ENCODE peak calls at places on chromosomes 1 and 21, in seven cellular contexts. P is OCI-LY7, T is mucosa of descending colon, F is AG10803, W is left lung, R is fibroblast of pulmonary artery, I is astrocyte of the cerebellum. H is an unnamed sample.

GRCh38 chr1:17259233-17259873 is 10.5 kb downstream of the PADI3 start:
- DNase-seq in P (no peak), T (peak), F (peak), W (peak), R (no peak), I (no peak), H (no peak)

GRCh38 chr1:23149110-23149509 is 19.5 kb downstream of the LUZP1 start:
- DNase-seq in P (no peak), T (no peak), F (no peak), W (no peak), R (no peak), I (no peak), H (no peak)

GRCh38 chr1:16088996-16089395 is 15.5 kb upstream of the FAM131C start:
- DNase-seq in P (no peak), T (no peak), F (peak), W (peak), R (peak), I (peak), H (peak)

GRCh38 chr1:40893946-40894345 is 31.8 kb upstream of the CITED4 start:
- DNase-seq in P (no peak), T (no peak), F (no peak), W (no peak), R (no peak), I (no peak), H (no peak)

GRCh38 chr1:118918230-118918939 is 69.8 kb downstream of the TBX15 start:
- DNase-seq in P (peak), T (no peak), F (no peak), W (no peak), R (no peak), I (no peak), H (no peak)

GRCh38 chr1:14791611-14792010 is 193.1 kb downstream of the KAZN start:
- DNase-seq in P (no peak), T (no peak), F (no peak), W (no peak), R (no peak), I (no peak), H (no peak)

GRCh38 chr1:207918571-207918970 is 7.6 kb upstream of the CD34 start:
- DNase-seq in P (no peak), T (no peak), F (no peak), W (no peak), R (no peak), I (no peak), H (no peak)

GRCh38 chr1:111140680-111140967 is 601 bp downstream of the CEPT1 start:
- DNase-seq in P (peak), T (no peak), F (peak), W (no peak), R (peak), I (peak), H (peak)

GRCh38 chr1:69824932-69825331 is 257.2 kb downstream of the LRRC7 start:
- DNase-seq in P (no peak), T (no peak), F (peak), W (no peak), R (peak), I (peak), H (no peak)

GRCh38 chr1:59046134-59046533 is 250.8 kb upstream of the FGGY start:
- DNase-seq in P (no peak), T (no peak), F (no peak), W (no peak), R (no peak), I (no peak), H (no peak)

GRCh38 chr1:54577612-54578011 is 29.6 kb downstream of the ACOT11 start:
- DNase-seq in P (no peak), T (peak), F (no peak), W (peak), R (peak), I (peak), H (peak)

GRCh38 chr1:245458234-245458633 is 303.4 kb downstream of the KIF26B start:
- DNase-seq in P (no peak), T (no peak), F (peak), W (no peak), R (no peak), I (no peak), H (no peak)

DNA sequence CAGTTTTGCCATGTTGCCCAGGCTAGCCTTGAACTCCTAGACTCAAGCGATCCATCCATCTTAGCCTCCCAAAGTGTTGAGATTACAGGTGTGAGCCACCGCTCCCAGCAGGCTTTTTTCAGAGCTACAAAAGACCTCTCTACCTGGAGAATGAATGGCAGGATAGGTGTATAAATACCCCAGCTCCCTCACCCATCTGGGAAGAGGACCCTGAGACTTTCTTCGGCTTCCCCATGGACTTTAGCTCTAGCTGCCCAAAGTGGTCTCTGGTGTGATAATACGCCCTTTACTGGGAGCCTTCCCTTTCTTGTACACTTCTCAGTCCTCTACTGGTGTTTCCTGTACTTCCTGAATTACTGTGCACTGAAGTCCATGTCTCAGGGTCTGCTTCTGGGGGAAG is 60.6 kb downstream of the PTP4A2 start:
- DNase-seq in P (no peak), T (no peak), F (no peak), W (no peak), R (no peak), I (no peak), H (no peak)
- TF ChIP-seq CTCF in P (no peak), T (no peak), F (no peak), W (no peak), R (no peak), I (no peak), H (no peak)

GRCh38 chr21:14275806-14276205 is 59.8 kb downstream of the RBM11 start:
- DNase-seq in P (no peak), T (no peak), F (no peak), W (no peak), R (no peak), I (no peak), H (no peak)
- H3K4me3 ChIP-seq in P (no peak), T (no peak), F (no peak), W (no peak), R (no peak), I (no peak), H (no peak)

GRCh38 chr1:213600879-213601278 is 386.9 kb upstream of the PROX1 start:
- DNase-seq in P (no peak), T (no peak), F (no peak), W (no peak), R (no peak), I (no peak), H (no peak)

GRCh38 chr1:213604477-213604876 is 383.3 kb upstream of the PROX1 start:
- DNase-seq in P (no peak), T (no peak), F (no peak), W (no peak), R (no peak), I (no peak), H (no peak)

GRCh38 chr1:213605732-213606131 is 382.0 kb upstream of the PROX1 start:
- DNase-seq in P (no peak), T (no peak), F (no peak), W (no peak), R (no peak), I (no peak), H (no peak)

GRCh38 chr1:213603087-213603486 is 384.7 kb upstream of the PROX1 start:
- DNase-seq in P (no peak), T (no peak), F (no peak), W (no peak), R (no peak), I (no peak), H (no peak)

GRCh38 chr1:213606252-213606820 is 381.4 kb upstream of the PROX1 start:
- DNase-seq in P (no peak), T (no peak), F (no peak), W (no peak), R (no peak), I (no peak), H (no peak)
- TF ChIP-seq CTCF in P (no peak), T (no peak), F (no peak), W (no peak), R (no peak), I (no peak), H (no peak)

GRCh38 chr1:168347630-168348029 is 67.0 kb downstream of the TBX19 start:
- DNase-seq in P (no peak), T (no peak), F (no peak), W (no peak), R (no peak), I (no peak), H (no peak)
- H3K4me3 ChIP-seq in P (no peak), T (no peak), F (no peak), W (no peak), R (no peak), I (no peak), H (no peak)

GRCh38 chr1:199675937-199676336 is 351.6 kb upstream of the NR5A2 start:
- DNase-seq in P (no peak), T (no peak), F (no peak), W (no peak), R (no peak), I (no peak), H (no peak)
- TF ChIP-seq CTCF in P (no peak), T (no peak), F (no peak), W (no peak), R (no peak), I (no peak), H (no peak)

GRCh38 chr1:223039990-223040389 is 103.1 kb downstream of the TLR5 start:
- DNase-seq in P (no peak), T (no peak), F (no peak), W (no peak), R (no peak), I (no peak), H (no peak)
- H3K4me3 ChIP-seq in P (no peak), T (no peak), F (no peak), W (no peak), R (no peak), I (no peak), H (no peak)

GRCh38 chr21:37915516-37915915 is 741 bp downstream of the KCNJ6 start:
- DNase-seq in P (no peak), T (no peak), F (peak), W (peak), R (no peak), I (no peak), H (no peak)

GRCh38 chr21:37917612-37918011 is 1.4 kb upstream of the KCNJ6 start:
- DNase-seq in P (no peak), T (no peak), F (peak), W (no peak), R (peak), I (no peak), H (peak)

GRCh38 chr21:37914211-37914900 is 1.9 kb downstream of the KCNJ6 start:
- DNase-seq in P (no peak), T (no peak), F (peak), W (peak), R (peak), I (no peak), H (peak)

GRCh38 chr21:37916795-37917142 is 512 bp upstream of the KCNJ6 start:
- DNase-seq in P (no peak), T (no peak), F (no peak), W (peak), R (no peak), I (no peak), H (no peak)

GRCh38 chr21:37915941-37916794 is at the start of gene KCNJ6:
- DNase-seq in P (no peak), T (peak), F (peak), W (peak), R (peak), I (peak), H (peak)
- TF ChIP-seq CTCF in P (no peak), T (no peak), F (peak), W (peak), R (peak), I (peak), H (peak)

DNA sequence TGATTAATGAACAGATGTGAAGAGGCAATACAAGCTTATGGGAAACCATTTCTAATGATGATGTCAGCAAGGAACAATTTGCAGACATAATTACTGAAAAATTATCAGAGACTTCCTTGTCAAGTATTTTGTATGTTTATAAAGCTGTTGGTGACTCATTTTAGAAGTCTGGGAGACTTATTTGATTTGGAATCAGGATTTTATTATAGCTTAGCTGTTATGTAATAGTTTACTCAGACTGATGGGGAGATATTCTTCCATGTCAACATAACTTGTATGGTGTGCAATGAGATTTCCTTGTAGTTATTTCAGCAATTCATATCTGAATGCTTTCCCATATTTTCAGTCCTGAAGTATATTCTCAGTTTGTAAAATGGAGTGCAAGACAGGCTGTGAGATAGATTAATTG is 135.6 kb downstream of the TGFB2 start:
- DNase-seq in P (no peak), T (no peak), F (peak), W (no peak), R (peak), I (no peak), H (peak)
- H3K4me3 ChIP-seq in P (no peak), T (no peak), F (no peak), W (no peak), R (no peak), I (no peak), H (no peak)

GRCh38 chr1:152917794-152918193 is 9.4 kb downstream of the IVL start:
- DNase-seq in P (no peak), T (no peak), F (no peak), W (no peak), R (no peak), I (no peak), H (peak)
- TF ChIP-seq CTCF in P (peak), T (no peak), F (peak), W (no peak), R (no peak), I (peak), H (no peak)